ENCODE peak calls at places on chromosomes 4 and X, in nine cellular contexts. W, A, J, K, S, I, N, B and O are unnamed samples.

GRCh38 chrX:40908857-40909475 is 173.6 kb upstream of the MED14 start:
- DNase-seq in A (peak), N (peak), W (no peak), J (peak), K (peak), B (no peak), I (no peak), S (no peak), O (no peak)

GRCh38 chr4:35516102-35516501 is 728.2 kb downstream of the ARAP2 start:
- DNase-seq in J (no peak), K (no peak), W (no peak), I (no peak), B (no peak), S (no peak), N (peak), A (no peak), O (no peak)

GRCh38 chrX:43618376-43619205 is 37.5 kb upstream of the MAOA start:
- DNase-seq in S (no peak), W (no peak), N (no peak), J (no peak), K (no peak), I (no peak), A (no peak), B (no peak), O (no peak)

GRCh38 chr4:113052379-113052951 is 3.0 kb downstream of the ANK2 start:
- DNase-seq in W (no peak), N (no peak), I (no peak), K (no peak), B (no peak), A (peak), S (no peak), J (peak), O (no peak)

GRCh38 chr4:1843852-1844251 is 12.1 kb downstream of the LETM1 start:
- DNase-seq in S (no peak), I (no peak), N (no peak), W (peak), K (no peak), B (no peak), J (peak), A (peak), O (no peak)

GRCh38 chrX:46268429-46268828 is 276.8 kb downstream of the ZNF674 start:
- DNase-seq in I (no peak), K (no peak), W (no peak), S (no peak), A (no peak), J (peak), B (no peak), N (peak), O (no peak)

GRCh38 chr4:17142232-17142711 is 243.8 kb upstream of the LDB2 start:
- DNase-seq in A (peak), B (no peak), K (peak), I (no peak), N (peak), J (peak), W (no peak), S (no peak), O (no peak)

GRCh38 chrX:10533686-10534365 is 86.6 kb downstream of the MID1 start:
- DNase-seq in A (no peak), B (no peak), W (no peak), N (no peak), K (no peak), S (no peak), I (no peak), J (no peak), O (no peak)

GRCh38 chrX:69124108-69124507 is 41.1 kb downstream of the PJA1 start:
- DNase-seq in A (peak), W (no peak), J (peak), B (no peak), S (no peak), I (no peak), K (peak), N (no peak), O (no peak)

GRCh38 chr4:26343041-26343403 is 22.2 kb downstream of the RBPJ start:
- DNase-seq in N (peak), I (no peak), B (no peak), S (no peak), W (no peak), A (peak), J (no peak), K (no peak), O (no peak)

GRCh38 chrX:123675154-123675553 is 57.7 kb downstream of the THOC2 start:
- DNase-seq in S (no peak), W (no peak), A (no peak), B (no peak), N (no peak), J (no peak), I (no peak), K (no peak), O (no peak)

GRCh38 chr4:81471361-81472248 is at the start of gene RASGEF1B:
- DNase-seq in K (peak), B (peak), N (peak), S (peak), A (peak), W (peak), J (peak), I (peak), O (peak)

GRCh38 chr4:143377635-143378099 is 41.0 kb downstream of the GAB1 start:
- DNase-seq in J (no peak), K (no peak), S (no peak), B (no peak), I (no peak), N (no peak), W (no peak), A (no peak), O (no peak)

GRCh38 chr4:143382539-143382938 is 45.9 kb downstream of the GAB1 start:
- DNase-seq in K (no peak), I (no peak), S (no peak), A (no peak), B (no peak), W (no peak), N (peak), J (peak), O (no peak)

GRCh38 chr4:143384381-143384994 is 47.8 kb downstream of the GAB1 start:
- DNase-seq in K (no peak), S (no peak), B (no peak), A (peak), J (peak), W (no peak), I (peak), N (no peak), O (no peak)

GRCh38 chr4:143380651-143381050 is 44.0 kb downstream of the GAB1 start:
- DNase-seq in K (no peak), J (no peak), N (no peak), W (no peak), I (no peak), A (no peak), S (no peak), B (no peak), O (no peak)

DNA sequence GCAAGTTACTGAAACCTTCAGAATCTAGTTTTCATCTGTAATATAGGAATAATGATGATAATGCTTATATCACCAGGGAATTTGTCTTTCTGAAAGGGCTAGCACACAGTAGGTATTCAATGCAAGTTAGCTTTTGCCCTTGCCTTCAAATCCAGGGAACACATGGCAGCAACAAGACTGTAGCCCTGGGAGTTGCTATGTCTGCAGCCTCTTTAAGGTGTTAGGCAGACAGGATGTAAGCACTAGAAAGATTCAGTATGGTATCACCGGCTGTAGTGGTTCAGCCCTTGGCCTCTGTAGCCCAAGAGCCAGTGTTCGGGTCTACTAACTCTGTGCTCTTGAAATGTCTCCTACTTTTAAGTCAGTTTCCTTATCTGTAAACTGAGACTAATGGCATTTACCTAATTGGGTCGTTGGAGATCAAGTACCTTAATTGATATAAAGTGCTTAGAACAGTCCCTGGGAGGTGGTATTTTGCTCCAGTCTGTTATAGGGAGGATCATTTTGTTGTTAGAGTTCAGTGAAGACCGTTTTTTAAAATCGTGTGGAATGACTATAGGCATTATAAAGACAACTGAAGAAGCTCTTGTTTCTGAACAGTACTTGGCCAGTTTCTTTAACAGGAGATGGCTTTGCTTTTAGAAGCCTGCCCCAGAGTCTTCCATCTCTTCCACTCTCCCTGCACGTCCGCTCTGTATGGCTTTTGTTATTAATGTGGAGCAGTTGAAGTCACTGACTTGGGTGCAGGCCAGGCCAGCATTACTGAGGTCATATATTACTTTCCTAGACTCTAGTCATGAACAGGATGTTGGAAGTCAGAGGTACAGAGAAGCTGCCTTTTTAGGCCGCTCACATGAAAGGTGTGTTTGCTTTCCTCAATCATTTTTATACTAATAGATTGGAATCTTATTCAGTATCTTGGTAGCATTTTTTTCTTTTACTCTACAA is 44.8 kb downstream of the GAB1 start:
- DNase-seq in N (peak), B (peak), J (peak), A (peak), S (peak), K (peak), W (peak), I (peak), O (peak)
- H3K4me3 ChIP-seq in N (no peak), B (no peak), J (no peak), A (no peak), S (peak), K (peak), W (no peak), I (no peak), O (peak)

DNA sequence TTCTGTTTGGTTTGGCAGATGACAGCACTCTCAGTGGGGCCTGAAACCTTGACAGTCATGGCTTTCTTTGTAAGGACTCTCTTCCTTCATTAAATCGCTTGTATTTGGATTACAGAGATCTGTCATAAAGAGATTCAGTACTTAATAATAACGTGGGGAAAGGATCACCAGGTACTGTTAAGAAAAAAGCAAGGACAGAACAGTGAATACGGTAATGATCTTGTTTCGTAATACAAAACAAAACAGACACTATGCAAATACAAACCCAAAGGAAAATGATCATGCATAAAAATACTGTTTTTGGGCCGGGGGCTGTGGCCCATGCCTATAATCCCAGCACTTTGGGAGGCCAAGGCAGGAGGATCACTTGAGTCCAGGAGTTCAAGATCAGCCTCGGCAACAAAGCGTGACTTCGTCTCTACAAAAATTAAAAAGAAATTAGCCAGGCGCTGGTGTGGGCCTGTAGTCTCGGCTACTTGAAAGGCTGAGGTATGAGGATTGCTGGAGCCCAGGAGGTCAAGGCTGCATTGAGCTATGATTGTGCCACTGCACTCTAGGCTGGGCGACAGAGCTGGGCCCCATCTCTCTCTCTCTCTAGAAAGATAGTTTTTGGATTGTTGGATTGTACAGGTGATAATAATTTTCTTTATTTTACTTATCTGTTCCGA is 64.6 kb downstream of the TRAPPC11 start:
- DNase-seq in A (no peak), S (no peak), W (no peak), I (no peak), K (no peak), J (no peak), N (no peak), B (no peak), O (no peak)
- H3K4me3 ChIP-seq in A (no peak), S (peak), W (no peak), I (peak), K (no peak), J (no peak), N (no peak), B (no peak), O (peak)

GRCh38 chr4:11106769-11107168 is 321.9 kb downstream of the HS3ST1 start:
- DNase-seq in K (no peak), J (peak), I (no peak), N (peak), A (no peak), S (no peak), W (no peak), B (no peak), O (no peak)
- H3K4me3 ChIP-seq in K (no peak), J (no peak), I (no peak), N (no peak), A (no peak), S (no peak), W (no peak), B (no peak), O (no peak)

GRCh38 chr4:140807491-140808257 is 51.5 kb upstream of the TBC1D9 start:
- DNase-seq in B (no peak), K (peak), W (no peak), S (no peak), J (no peak), A (no peak), I (no peak), N (no peak), O (no peak)
- H3K4me3 ChIP-seq in B (no peak), K (no peak), W (no peak), S (no peak), J (no peak), A (no peak), I (no peak), N (no peak), O (no peak)

DNA sequence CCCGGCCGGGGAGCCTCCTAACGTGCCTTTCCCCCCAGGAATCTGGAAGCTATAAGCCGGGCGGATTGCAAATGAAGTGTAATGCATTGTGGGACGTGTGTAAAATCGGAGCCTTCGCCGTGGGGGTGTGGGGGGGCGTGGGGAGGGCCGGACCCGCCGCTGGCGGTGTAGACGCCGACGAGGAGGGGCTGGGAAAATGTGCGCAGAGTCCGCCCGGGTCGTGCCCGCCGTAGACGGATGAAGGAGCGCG is 1.3 kb downstream of the STOX2 start:
- DNase-seq in N (no peak), S (no peak), J (no peak), W (no peak), A (no peak), B (peak), K (no peak), I (no peak), O (no peak)
- H3K4me3 ChIP-seq in N (peak), S (peak), J (no peak), W (no peak), A (no peak), B (peak), K (no peak), I (peak), O (peak)